ENCODE peak calls at places on chromosomes 16 and 17, in nine cellular contexts. B, A, U, H, P, T, M, D and O are unnamed samples.

GRCh38 chr17:43882761-43883415 is 24.4 kb downstream of the MPP2 start:
- DNase-seq in P (no peak), M (no peak), U (no peak), B (no peak), A (no peak), D (no peak), H (no peak), T (no peak), O (no peak)

GRCh38 chr16:21264226-21265036 is 13.7 kb downstream of the CRYM start:
- DNase-seq in D (no peak), U (no peak), T (peak; percentile 4), P (no peak), M (no peak), B (no peak), A (no peak), H (no peak), O (no peak)

GRCh38 chr17:78558181-78558850 is 18.9 kb downstream of the DNAH17 start:
- DNase-seq in T (no peak), A (no peak), M (no peak), B (no peak), P (no peak), U (no peak), H (no peak), D (no peak), O (no peak)

GRCh38 chr16:3020604-3021448 is 658 bp downstream of the TNFRSF12A start:
- DNase-seq in H (peak; percentile 62), A (no peak), D (peak; percentile 67), P (peak; percentile 94), M (peak; percentile 40), T (peak; percentile 64), U (peak; percentile 89), B (no peak), O (peak; percentile 91)

GRCh38 chr17:83054518-83055125 is 24.8 kb upstream of the METRNL start:
- DNase-seq in H (no peak), P (no peak), A (no peak), M (no peak), U (peak; percentile 37), D (no peak), B (no peak), T (no peak), O (no peak)

GRCh38 chr17:9258115-9259020 is 237.1 kb downstream of the NTN1 start:
- DNase-seq in B (no peak), T (no peak), U (no peak), D (no peak), H (no peak), A (no peak), P (no peak), M (no peak), O (no peak)

GRCh38 chr17:45643591-45643990 is 140.5 kb upstream of the CRHR1 start:
- DNase-seq in H (no peak), T (no peak), U (no peak), P (no peak), D (no peak), M (no peak), B (no peak), A (no peak), O (no peak)

GRCh38 chr17:76089680-76090516 is 10.9 kb downstream of the ZACN start:
- DNase-seq in H (no peak), U (peak; percentile 33), P (no peak), M (no peak), B (no peak), A (no peak), T (no peak), D (no peak), O (no peak)

GRCh38 chr16:53249331-53249730 is 184.9 kb upstream of the RBL2 start:
- DNase-seq in B (no peak), M (no peak), P (no peak), H (no peak), T (no peak), A (no peak), U (no peak), D (no peak), O (no peak)

GRCh38 chr17:80106176-80106575 is 4.8 kb downstream of the GAA start:
- DNase-seq in T (no peak), B (no peak), M (no peak), D (no peak), P (no peak), H (no peak), A (peak; percentile 27), U (peak; percentile 30), O (no peak)

GRCh38 chr17:44281570-44281969 is 13.6 kb upstream of the SLC4A1 start:
- DNase-seq in M (no peak), T (no peak), A (no peak), B (no peak), H (no peak), U (no peak), P (no peak), D (no peak), O (no peak)

GRCh38 chr17:7523033-7523432 is 25.8 kb upstream of the TNFSF12 start:
- DNase-seq in B (peak; percentile 9), A (no peak), H (peak; percentile 38), D (peak; percentile 32), P (peak; percentile 13), U (peak; percentile 54), T (no peak), M (no peak), O (no peak)

GRCh38 chr17:41184480-41184961 is at the start of gene KRTAP4-1:
- DNase-seq in B (no peak), P (no peak), U (peak; percentile 37), A (no peak), H (no peak), D (no peak), M (no peak), T (no peak), O (no peak)

GRCh38 chr16:81838794-81839193 is 59.7 kb downstream of the PLCG2 start:
- DNase-seq in A (no peak), T (no peak), D (no peak), H (no peak), B (no peak), U (no peak), P (peak; percentile 20), M (peak; percentile 21), O (peak; percentile 38)

GRCh38 chr17:21209511-21210175 is 4.3 kb downstream of the TMEM11 start:
- DNase-seq in T (no peak), M (no peak), P (no peak), H (no peak), B (no peak), U (peak; percentile 78), D (no peak), A (no peak), O (no peak)

GRCh38 chr16:77250395-77250794 is 51.2 kb downstream of the SYCE1L start:
- DNase-seq in T (no peak), M (no peak), B (no peak), P (no peak), H (no peak), A (no peak), U (no peak), D (no peak), O (no peak)

GRCh38 chr16:77897038-77897437 is 108.7 kb downstream of the VAT1L start:
- DNase-seq in U (no peak), P (peak; percentile 12), B (no peak), A (no peak), H (no peak), T (no peak), M (no peak), D (no peak), O (no peak)

GRCh38 chr17:31517524-31517923 is 126.0 kb downstream of the RAB11FIP4 start:
- DNase-seq in T (no peak), M (no peak), H (no peak), A (no peak), D (no peak), P (no peak), U (no peak), B (no peak), O (peak; percentile 3)

GRCh38 chr16:3490911-3491629 is 4.2 kb downstream of the C16orf90 start:
- DNase-seq in A (no peak), B (no peak), T (no peak), D (no peak), H (no peak), U (peak; percentile 41), P (no peak), M (no peak), O (no peak)

GRCh38 chr17:61431594-61432311 is 20.5 kb upstream of the TBX4 start:
- DNase-seq in M (no peak), D (no peak), T (no peak), U (no peak), B (no peak), H (no peak), A (no peak), P (peak; percentile 75), O (peak; percentile 54)